ENCODE peak calls at places on chromosomes 11 and 22, in four cellular contexts. V is sigmoid colon, I is adipocyte, O is GM23338. H is an unnamed sample. For H3K4me1, the result is how much of the 10 kb centered on the place peaks cover.

GRCh38 chr11:8260202-8260996 is 3.3 kb downstream of the LMO1 start:
- DNase-seq in V (peak), I (no peak), O (no peak), H (no peak)

GRCh38 chr22:42261266-42261665 is 9.2 kb downstream of the TCF20 start:
- DNase-seq in V (no peak), I (peak), O (no peak), H (peak)

GRCh38 chr22:25746012-25746373 is 4.0 kb downstream of the MYO18B start:
- DNase-seq in V (no peak), I (peak), O (no peak), H (no peak)

GRCh38 chr11:17543574-17544180 is 539 bp downstream of the USH1C start:
- DNase-seq in V (no peak), I (no peak), O (peak), H (no peak)

GRCh38 chr22:38273135-38273761 is 438 bp upstream of the TMEM184B start:
- DNase-seq in V (no peak), I (peak), O (no peak), H (no peak)

GRCh38 chr11:80899381-80899780 is 1458.6 kb upstream of the TENM4 start:
- DNase-seq in V (no peak), I (no peak), O (no peak), H (no peak)

GRCh38 chr11:73072935-73073481 is 69.1 kb downstream of the FCHSD2 start:
- DNase-seq in V (no peak), I (peak), O (no peak), H (no peak)

GRCh38 chr11:74370122-74370521 is 28.1 kb downstream of the PGM2L1 start:
- DNase-seq in V (no peak), I (peak), O (no peak), H (no peak)

GRCh38 chr22:22360014-22360413 is 115.4 kb downstream of the VPREB1 start:
- DNase-seq in V (no peak), I (no peak), O (no peak), H (no peak)

GRCh38 chr11:130118165-130118564 is 41.4 kb upstream of the ST14 start:
- DNase-seq in V (no peak), I (no peak), O (no peak), H (no peak)

GRCh38 chr11:73645570-73645969 is 811 bp upstream of the PLEKHB1 start:
- DNase-seq in V (no peak), I (no peak), O (peak), H (no peak)

GRCh38 chr11:133951484-133952198 is 5.1 kb downstream of the IGSF9B start:
- DNase-seq in V (no peak), I (peak), O (peak), H (peak)

GRCh38 chr11:19703211-19703610 is 9.4 kb upstream of the NAV2 start:
- DNase-seq in V (peak), I (no peak), O (no peak), H (peak)

GRCh38 chr11:121671276-121672168 is 218.8 kb upstream of the SORL1-AS1 start:
- DNase-seq in V (no peak), I (no peak), O (no peak), H (no peak)

GRCh38 chr11:124877631-124878496 is 12.6 kb downstream of the ROBO3 start:
- DNase-seq in V (peak), I (no peak), O (no peak), H (no peak)

GRCh38 chr11:9016916-9017642 is 13.3 kb upstream of the NRIP3 start:
- DNase-seq in V (no peak), I (no peak), O (no peak), H (no peak)

GRCh38 chr11:112216591-112217105 is 9.6 kb upstream of the PTS start:
- DNase-seq in V (no peak), I (peak), O (no peak), H (no peak)

GRCh38 chr11:65160643-65161042 is 9.4 kb upstream of the SPDYC start:
- DNase-seq in V (no peak), I (no peak), O (no peak), H (no peak)

GRCh38 chr22:47784991-47785390 is 1022.5 kb downstream of the TBC1D22A start:
- DNase-seq in V (no peak), I (no peak), O (no peak), H (no peak)

GRCh38 chr11:133993107-133993506 is 36.3 kb upstream of the IGSF9B start:
- DNase-seq in V (no peak), I (no peak), O (no peak), H (no peak)

GRCh38 chr11:18253778-18254338 is 5.4 kb upstream of the SAA2 start:
- DNase-seq in V (no peak), I (no peak), O (no peak), H (no peak)

GRCh38 chr11:128448487-128448886 is 138.9 kb downstream of the ETS1 start:
- DNase-seq in V (no peak), I (no peak), O (peak), H (peak)

GRCh38 chr11:65488273-65489058 is 10.4 kb upstream of the MALAT1 start:
- DNase-seq in V (peak), I (peak), O (no peak), H (peak)

GRCh38 chr11:73760066-73760679 is 701 bp downstream of the RAB6A start:
- DNase-seq in V (peak), I (peak), O (peak), H (peak)

GRCh38 chr22:44127353-44127752 is 53.4 kb upstream of the PARVG start:
- DNase-seq in V (peak), I (no peak), O (no peak), H (no peak)

DNA sequence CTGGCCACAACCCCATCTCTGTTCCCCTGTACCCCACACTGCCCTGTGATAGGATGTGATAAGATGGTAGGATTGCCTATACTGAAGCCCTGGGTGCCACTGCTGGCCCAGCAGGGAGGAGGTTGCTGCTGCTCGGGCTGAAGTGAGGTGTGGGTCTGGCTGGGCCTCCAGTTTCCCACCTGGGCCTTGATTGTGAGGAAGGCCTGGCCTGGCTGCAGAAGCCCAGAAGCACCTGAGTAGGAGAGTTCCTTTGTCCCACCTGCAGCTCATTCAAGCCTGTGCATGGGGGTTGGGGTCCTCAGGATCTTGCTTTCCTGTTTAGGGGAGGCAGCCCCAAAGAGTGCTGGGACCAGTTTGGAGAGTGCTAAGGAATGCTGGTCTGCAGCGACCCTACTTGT is 3.3 kb downstream of the ST3GAL4 start:
- DNase-seq in V (peak), I (no peak), O (no peak), H (no peak)
- H3K4me1 ChIP-seq in V (half or more), I (half or more), O (under half), H (under half)

DNA sequence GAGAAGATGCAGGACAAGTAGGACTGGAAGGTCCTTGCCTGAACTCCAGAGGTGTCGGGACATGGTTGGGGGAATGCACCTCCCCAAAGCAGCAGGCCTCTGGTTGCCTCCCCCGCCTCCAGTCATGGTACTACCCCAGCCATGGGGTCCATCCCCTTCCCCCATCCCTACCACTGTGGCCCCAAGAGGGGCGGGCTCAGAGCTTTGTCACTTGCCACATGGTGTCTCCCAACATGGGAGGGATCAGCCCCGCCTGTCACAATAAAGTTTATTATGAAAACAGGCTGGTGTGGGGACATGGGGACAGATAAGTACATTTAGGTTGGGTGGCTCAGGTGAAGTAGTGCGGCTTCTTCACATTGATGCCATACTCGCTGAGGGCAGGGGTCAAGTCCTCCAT is 1.4 kb downstream of the TAF10 start:
- DNase-seq in V (peak), I (no peak), O (no peak), H (no peak)
- H3K4me1 ChIP-seq in V (half or more), I (under half), O (under half), H (under half)

GRCh38 chr11:86256608-86257007 is 12.1 kb downstream of the EED start:
- DNase-seq in V (no peak), I (no peak), O (no peak), H (no peak)
- H3K4me1 ChIP-seq in V (under half), I (under half), O (under half), H (under half)

DNA sequence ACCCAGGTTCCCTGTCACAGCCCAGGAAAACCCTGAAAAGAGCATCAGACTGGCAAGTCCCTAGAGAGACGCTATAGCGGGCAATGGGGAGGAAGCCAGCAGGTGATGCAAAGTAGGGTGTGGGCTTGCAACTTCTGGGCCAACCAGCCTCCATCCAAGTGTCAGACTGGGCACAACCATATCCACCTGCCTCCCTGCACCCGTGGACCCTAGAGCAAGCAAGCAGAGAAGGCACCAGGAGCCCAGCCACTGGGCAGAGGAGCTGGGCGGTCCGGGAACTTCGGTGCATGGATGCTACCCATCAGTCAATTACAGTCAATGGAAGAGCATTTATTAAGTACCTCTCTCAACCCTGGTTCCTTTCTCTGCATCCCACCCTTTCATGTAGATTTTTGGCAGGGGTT is 2.8 kb downstream of the NECTIN1 start:
- DNase-seq in V (no peak), I (no peak), O (no peak), H (no peak)
- H3K4me1 ChIP-seq in V (under half), I (under half), O (half or more), H (under half)

GRCh38 chr11:62505784-62506145 is 40.8 kb downstream of the AHNAK start:
- DNase-seq in V (no peak), I (no peak), O (no peak), H (no peak)
- H3K4me1 ChIP-seq in V (half or more), I (under half), O (under half), H (under half)